ENCODE peak calls at places on chromosomes 6 and 20, in six cellular contexts. W is A549, Y is K562, R is H1, L is HepG2, G is SK-N-SH. P is an unnamed sample.

GRCh38 chr6:127748290-127748689 is 152.6 kb downstream of the THEMIS start:
- DNase-seq in W (no peak), Y (no peak), R (no peak), L (no peak), G (no peak), P (no peak)

GRCh38 chr6:45699663-45700062 is 316.0 kb downstream of the CLIC5 start:
- DNase-seq in W (no peak), Y (no peak), R (no peak), L (no peak), G (no peak), P (no peak)

GRCh38 chr6:62236784-62237183 is 49.2 kb downstream of the KHDRBS2 start:
- DNase-seq in W (no peak), Y (no peak), R (no peak), L (no peak), G (no peak), P (no peak)

GRCh38 chr6:166515072-166515810 is 71.2 kb downstream of the RAMACL start:
- DNase-seq in W (peak), Y (no peak), R (no peak), L (peak), G (no peak), P (no peak)

GRCh38 chr6:49839162-49839561 is 27.2 kb downstream of the CRISP1 start:
- DNase-seq in W (no peak), Y (no peak), R (no peak), L (no peak), G (no peak), P (no peak)

GRCh38 chr6:47587503-47587902 is 109.9 kb downstream of the CD2AP start:
- DNase-seq in W (no peak), Y (no peak), R (no peak), L (no peak), G (no peak), P (no peak)

GRCh38 chr6:21486115-21486514 is 107.4 kb upstream of the SOX4 start:
- DNase-seq in W (no peak), Y (no peak), R (no peak), L (no peak), G (no peak), P (no peak)

GRCh38 chr20:3461191-3461874 is 9.5 kb upstream of the ATRN start:
- DNase-seq in W (no peak), Y (no peak), R (peak), L (no peak), G (no peak), P (no peak)

DNA sequence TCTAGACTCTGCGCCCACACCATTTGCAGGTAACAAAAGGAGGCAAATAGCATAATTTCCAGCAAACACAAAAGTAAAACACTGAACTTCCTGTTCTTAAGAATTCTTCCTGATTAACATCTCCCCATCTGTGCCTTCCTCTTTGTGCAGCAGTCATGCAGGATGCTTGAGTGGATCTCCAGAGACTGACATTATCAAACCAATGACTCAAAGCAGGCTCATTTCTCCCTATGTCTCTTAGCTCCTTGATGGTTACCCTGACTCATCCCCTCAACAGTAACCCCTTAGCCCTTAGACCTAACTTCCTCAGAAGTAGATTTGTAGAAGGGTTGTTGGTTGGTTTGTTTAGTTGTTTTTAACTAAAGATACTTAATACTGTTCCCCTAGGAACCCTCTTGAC is 137.0 kb upstream of the RIN2 start:
- DNase-seq in W (no peak), Y (no peak), R (no peak), L (no peak), G (no peak), P (no peak)
- TF ChIP-seq CHD2 in W (no peak), Y (no peak), R (no peak), L (no peak), G (no peak), P (no peak)

GRCh38 chr20:64225828-64226598 is 29.5 kb upstream of the PCMTD2 start:
- DNase-seq in W (no peak), Y (no peak), R (no peak), L (no peak), G (no peak), P (no peak)
- H3K4me2 ChIP-seq in W (no peak), Y (no peak), R (no peak), L (no peak), G (no peak), P (no peak)

GRCh38 chr6:112618796-112619195 is 271.7 kb downstream of the RFPL4B start:
- DNase-seq in W (no peak), Y (no peak), R (no peak), L (no peak), G (peak), P (no peak)

GRCh38 chr6:112626468-112627082 is 279.4 kb downstream of the RFPL4B start:
- DNase-seq in W (no peak), Y (no peak), R (no peak), L (peak), G (no peak), P (no peak)

GRCh38 chr6:112620832-112621569 is 273.9 kb downstream of the RFPL4B start:
- DNase-seq in W (no peak), Y (no peak), R (no peak), L (no peak), G (no peak), P (no peak)

DNA sequence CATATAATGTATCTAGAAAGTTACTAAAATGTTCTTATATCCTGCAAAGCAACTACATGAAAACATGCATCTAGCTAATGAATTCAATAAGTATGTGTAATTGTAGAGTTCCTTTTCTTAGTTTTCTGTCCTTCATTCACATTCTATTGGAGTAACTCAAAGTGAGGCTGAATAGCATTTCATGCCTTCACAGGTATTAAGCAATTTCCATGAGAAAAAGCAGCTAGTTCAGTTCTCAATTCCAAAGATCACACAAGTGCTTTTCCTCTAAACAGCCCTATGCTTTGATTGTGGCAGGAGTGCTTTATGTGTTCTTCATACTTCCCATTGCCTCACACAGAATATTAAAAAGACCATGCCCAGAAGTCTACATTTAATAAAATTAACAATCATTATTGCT is 274.9 kb downstream of the RFPL4B start:
- DNase-seq in W (no peak), Y (no peak), R (no peak), L (no peak), G (no peak), P (no peak)
- TF ChIP-seq MAX in W (no peak), Y (no peak), R (no peak), L (no peak), G (no peak), P (no peak)

DNA sequence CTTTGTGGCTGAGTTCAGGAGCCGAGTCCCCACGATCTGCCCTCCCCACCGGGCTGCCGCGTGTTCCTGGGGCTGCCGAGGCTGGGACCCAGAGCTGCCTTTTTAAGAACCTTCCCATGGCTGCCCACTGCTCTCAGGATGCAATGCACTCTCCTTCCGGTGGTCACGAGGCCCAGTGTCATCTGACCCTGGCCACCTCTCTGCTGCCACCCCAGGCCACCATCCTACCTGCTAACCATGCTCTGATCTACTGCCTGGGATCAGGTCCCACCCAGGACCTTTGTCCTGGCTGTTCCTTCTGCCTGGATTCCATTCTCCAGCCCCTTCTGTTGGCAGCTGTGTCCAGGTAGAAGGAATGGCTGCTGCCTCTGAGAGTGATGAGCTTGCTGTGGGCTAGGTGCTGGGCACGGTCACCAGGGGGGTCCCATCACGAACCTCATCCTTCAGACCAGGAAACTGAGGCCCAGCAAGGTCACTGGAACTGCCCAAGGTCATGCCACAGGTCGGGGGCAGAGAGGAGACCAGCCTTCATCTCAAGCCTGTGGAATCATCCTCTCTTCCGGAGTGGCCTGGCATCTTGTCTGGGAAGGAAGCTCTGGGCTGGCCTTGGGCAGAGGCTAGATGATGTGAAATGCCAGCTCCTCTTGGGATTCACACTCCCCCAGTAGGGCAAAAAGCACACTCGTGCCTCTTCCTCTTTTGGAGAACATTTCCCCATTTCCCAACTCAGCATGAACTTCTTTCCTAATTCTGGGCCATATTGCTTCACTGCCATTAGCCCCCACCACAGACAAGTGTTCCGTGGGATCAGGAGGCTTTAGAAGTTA is 20.5 kb downstream of the PCK1 start:
- DNase-seq in W (no peak), Y (no peak), R (no peak), L (no peak), G (no peak), P (no peak)
- TF ChIP-seq CHD2 in W (no peak), Y (no peak), R (no peak), L (no peak), G (no peak), P (no peak)

DNA sequence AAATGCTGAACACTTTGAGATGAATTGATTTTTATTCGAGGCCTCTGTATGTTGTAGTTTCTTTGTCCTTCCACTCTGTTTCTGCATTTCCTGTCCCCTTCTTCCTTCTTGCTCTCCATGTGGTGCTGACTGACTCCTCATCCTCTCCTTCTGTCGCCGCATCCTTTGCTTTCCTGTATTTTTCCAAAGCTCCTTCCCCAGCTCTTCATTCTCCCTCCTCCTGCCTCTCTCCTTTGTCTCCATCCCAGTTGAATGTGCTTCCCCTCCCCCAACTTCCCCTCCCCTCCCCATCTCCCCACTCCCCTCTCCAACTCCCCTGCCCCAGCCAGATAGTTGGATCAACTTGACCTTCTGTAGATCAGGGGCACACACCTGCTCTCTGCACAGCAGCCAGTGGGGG is 2.6 kb upstream of the KCNK5 start:
- DNase-seq in W (no peak), Y (peak), R (no peak), L (no peak), G (no peak), P (no peak)
- H3K4me2 ChIP-seq in W (no peak), Y (no peak), R (peak), L (no peak), G (no peak), P (no peak)

DNA sequence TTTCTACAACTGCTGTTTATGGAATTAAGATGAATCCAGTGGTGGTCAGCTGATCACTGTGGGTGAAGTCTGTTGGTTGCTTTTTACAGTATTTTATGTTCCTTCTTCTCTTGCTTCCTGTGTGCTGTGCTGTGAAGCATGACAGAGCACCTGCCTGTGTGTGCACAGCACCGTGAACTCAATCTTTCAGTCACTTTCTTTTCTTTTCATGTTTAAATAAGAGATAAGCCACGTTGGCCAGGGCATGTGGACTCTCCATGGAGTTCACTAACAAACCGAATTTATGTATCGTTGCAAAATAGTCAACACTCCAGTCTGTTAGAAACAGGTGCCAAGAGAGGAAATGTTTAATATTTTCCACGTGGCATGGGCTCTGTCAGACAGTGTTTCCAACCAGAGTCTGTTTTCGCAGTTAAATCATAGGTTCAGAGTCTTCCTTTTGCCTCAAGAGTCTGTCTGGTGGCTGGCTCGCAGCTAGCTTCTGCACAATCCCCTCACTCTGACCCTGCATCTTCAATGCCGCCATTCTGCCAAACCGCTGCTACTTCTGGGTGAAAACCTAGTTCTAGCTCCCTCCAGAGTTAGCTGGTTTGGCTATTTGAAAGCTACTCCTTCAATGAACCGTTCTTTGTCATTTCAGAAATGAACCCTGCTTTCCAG is 73.2 kb downstream of the QRSL1 start:
- DNase-seq in W (no peak), Y (no peak), R (no peak), L (peak), G (no peak), P (peak)
- TF ChIP-seq MAX in W (no peak), Y (no peak), R (no peak), L (peak), G (no peak), P (no peak)

GRCh38 chr6:36969240-36969691 is 14.7 kb downstream of the PI16 start:
- DNase-seq in W (no peak), Y (no peak), R (no peak), L (no peak), G (no peak), P (no peak)
- TF ChIP-seq CHD2 in W (no peak), Y (no peak), R (no peak), L (no peak), G (no peak), P (no peak)

P was measured in GM12878.